ENCODE peak calls at places on chromosomes 7 and 10, in eight cellular contexts. One of them, this sample, is unnamed.

GRCh38 chr7:20172736-20173334 is 44.3 kb downstream of the MACC1 start:
- DNase-seq in neural crest cell: peak
- DNase-seq in A549: peak
- DNase-seq in brain microvascular endothelial cell: peak
- DNase-seq in fibroblast of pulmonary artery: peak
- DNase-seq in hippocampal formation: no peak
- DNase-seq in esophagus squamous epithelium: no peak
- DNase-seq in activated CD8-positive, alpha-beta memory T cell treated with anti-CD3 and anti-CD28 coated beads for 4 hours: no peak
- DNase-seq in this sample: peak

GRCh38 chr7:139893999-139894398 is 64.9 kb downstream of the TBXAS1 start:
- DNase-seq in fibroblast of pulmonary artery: no peak
- DNase-seq in esophagus squamous epithelium: no peak
- DNase-seq in A549: no peak
- DNase-seq in neural crest cell: no peak
- DNase-seq in activated CD8-positive, alpha-beta memory T cell treated with anti-CD3 and anti-CD28 coated beads for 4 hours: no peak
- DNase-seq in hippocampal formation: no peak
- DNase-seq in brain microvascular endothelial cell: no peak
- DNase-seq in this sample: no peak

GRCh38 chr7:40220421-40220911 is 85.7 kb downstream of the SUGCT start:
- DNase-seq in A549: no peak
- DNase-seq in hippocampal formation: no peak
- DNase-seq in fibroblast of pulmonary artery: peak
- DNase-seq in activated CD8-positive, alpha-beta memory T cell treated with anti-CD3 and anti-CD28 coated beads for 4 hours: no peak
- DNase-seq in esophagus squamous epithelium: no peak
- DNase-seq in neural crest cell: no peak
- DNase-seq in brain microvascular endothelial cell: no peak
- DNase-seq in this sample: peak

GRCh38 chr10:77467422-77467963 is 170.1 kb downstream of the KCNMA1 start:
- DNase-seq in A549: no peak
- DNase-seq in brain microvascular endothelial cell: no peak
- DNase-seq in hippocampal formation: no peak
- DNase-seq in activated CD8-positive, alpha-beta memory T cell treated with anti-CD3 and anti-CD28 coated beads for 4 hours: no peak
- DNase-seq in esophagus squamous epithelium: no peak
- DNase-seq in fibroblast of pulmonary artery: no peak
- DNase-seq in neural crest cell: no peak
- DNase-seq in this sample: no peak

GRCh38 chr10:30182191-30183075 is 123.0 kb upstream of the JCAD start:
- DNase-seq in fibroblast of pulmonary artery: peak
- DNase-seq in A549: peak
- DNase-seq in neural crest cell: no peak
- DNase-seq in activated CD8-positive, alpha-beta memory T cell treated with anti-CD3 and anti-CD28 coated beads for 4 hours: no peak
- DNase-seq in brain microvascular endothelial cell: peak
- DNase-seq in hippocampal formation: no peak
- DNase-seq in esophagus squamous epithelium: no peak
- DNase-seq in this sample: peak

GRCh38 chr7:33062023-33062781 is at the start of gene NT5C3A:
- DNase-seq in esophagus squamous epithelium: no peak
- DNase-seq in neural crest cell: no peak
- DNase-seq in fibroblast of pulmonary artery: peak
- DNase-seq in hippocampal formation: peak
- DNase-seq in brain microvascular endothelial cell: peak
- DNase-seq in A549: peak
- DNase-seq in activated CD8-positive, alpha-beta memory T cell treated with anti-CD3 and anti-CD28 coated beads for 4 hours: no peak
- DNase-seq in this sample: peak

GRCh38 chr7:80372415-80372814 is 139.4 kb downstream of the GNAT3 start:
- DNase-seq in A549: no peak
- DNase-seq in fibroblast of pulmonary artery: peak
- DNase-seq in brain microvascular endothelial cell: peak
- DNase-seq in neural crest cell: no peak
- DNase-seq in hippocampal formation: no peak
- DNase-seq in esophagus squamous epithelium: no peak
- DNase-seq in activated CD8-positive, alpha-beta memory T cell treated with anti-CD3 and anti-CD28 coated beads for 4 hours: no peak
- DNase-seq in this sample: no peak

GRCh38 chr7:78601728-78602127 is 803.2 kb downstream of the PHTF2 start:
- DNase-seq in hippocampal formation: no peak
- DNase-seq in activated CD8-positive, alpha-beta memory T cell treated with anti-CD3 and anti-CD28 coated beads for 4 hours: no peak
- DNase-seq in neural crest cell: no peak
- DNase-seq in brain microvascular endothelial cell: no peak
- DNase-seq in A549: no peak
- DNase-seq in esophagus squamous epithelium: no peak
- DNase-seq in fibroblast of pulmonary artery: no peak
- DNase-seq in this sample: peak

GRCh38 chr7:97342512-97342911 is 225.0 kb downstream of the SDHAF3 start:
- DNase-seq in hippocampal formation: no peak
- DNase-seq in neural crest cell: no peak
- DNase-seq in activated CD8-positive, alpha-beta memory T cell treated with anti-CD3 and anti-CD28 coated beads for 4 hours: no peak
- DNase-seq in A549: no peak
- DNase-seq in brain microvascular endothelial cell: no peak
- DNase-seq in esophagus squamous epithelium: no peak
- DNase-seq in fibroblast of pulmonary artery: peak
- DNase-seq in this sample: no peak

GRCh38 chr10:12375076-12375504 is 25.7 kb downstream of the CAMK1D start:
- DNase-seq in A549: no peak
- DNase-seq in fibroblast of pulmonary artery: no peak
- DNase-seq in neural crest cell: no peak
- DNase-seq in brain microvascular endothelial cell: no peak
- DNase-seq in esophagus squamous epithelium: no peak
- DNase-seq in hippocampal formation: no peak
- DNase-seq in activated CD8-positive, alpha-beta memory T cell treated with anti-CD3 and anti-CD28 coated beads for 4 hours: no peak
- DNase-seq in this sample: no peak

This sample was measured in fibroblast of mammary gland.